ENCODE peak calls at places on chromosome 4, in nine cellular contexts. X, L, V, T, C, Y, Z, K and O are unnamed samples.

GRCh38 chr4:2058264-2059033 is 678 bp upstream of the NAT8L start:
- DNase-seq in L (no peak), V (peak), T (no peak), C (no peak), X (no peak), Z (peak), Y (peak), K (no peak), O (no peak)

GRCh38 chr4:106587558-106587957 is 219.0 kb upstream of the GIMD1 start:
- DNase-seq in L (peak), C (no peak), Z (peak), V (no peak), Y (no peak), X (peak), K (peak), T (no peak), O (no peak)

GRCh38 chr4:69781458-69782418 is 21.3 kb upstream of the SULT1B1 start:
- DNase-seq in L (no peak), Y (no peak), C (no peak), K (no peak), V (no peak), Z (peak), T (no peak), X (no peak), O (no peak)

GRCh38 chr4:169210516-169211108 is 60.1 kb downstream of the SH3RF1 start:
- DNase-seq in K (no peak), C (no peak), L (no peak), V (no peak), X (no peak), T (no peak), Y (no peak), Z (no peak), O (no peak)

GRCh38 chr4:95371457-95372179 is 177.2 kb downstream of the UNC5C start:
- DNase-seq in V (no peak), Z (no peak), T (no peak), K (no peak), Y (no peak), X (no peak), L (no peak), C (no peak), O (no peak)

GRCh38 chr4:126427781-126428360 is 1113.1 kb downstream of the FAT4 start:
- DNase-seq in K (no peak), T (no peak), X (no peak), L (no peak), V (no peak), Z (no peak), C (no peak), Y (no peak), O (no peak)

GRCh38 chr4:120826449-120826848 is 96.1 kb downstream of the PRDM5 start:
- DNase-seq in X (no peak), Y (no peak), V (no peak), T (no peak), C (no peak), Z (no peak), K (no peak), L (no peak), O (no peak)

GRCh38 chr4:4866124-4866832 is 6.8 kb downstream of the MSX1 start:
- DNase-seq in X (no peak), K (no peak), C (no peak), L (no peak), T (no peak), Z (peak), V (no peak), Y (no peak), O (no peak)

GRCh38 chr4:48109413-48110263 is 24.4 kb downstream of the TXK start:
- DNase-seq in L (peak), Y (no peak), T (no peak), V (no peak), X (no peak), Z (peak), C (peak), K (peak), O (no peak)

GRCh38 chr4:65498606-65499005 is 171.7 kb downstream of the EPHA5 start:
- DNase-seq in V (no peak), C (no peak), Z (no peak), T (no peak), L (no peak), X (no peak), K (no peak), Y (no peak), O (no peak)

GRCh38 chr4:178632415-178632814 is 1190.2 kb upstream of the AGA start:
- DNase-seq in V (no peak), K (no peak), Y (no peak), T (no peak), L (no peak), C (no peak), X (no peak), Z (no peak), O (no peak)

GRCh38 chr4:1604706-1605205 is 79.4 kb downstream of the FAM53A start:
- DNase-seq in K (no peak), L (no peak), V (no peak), T (no peak), Z (no peak), X (no peak), C (peak), Y (peak), O (no peak)

GRCh38 chr4:1463088-1463926 is 57.1 kb upstream of the NKX1-1 start:
- DNase-seq in T (no peak), K (peak), C (no peak), L (peak), Z (peak), V (no peak), X (peak), Y (no peak), O (no peak)

GRCh38 chr4:23957465-23957864 is 67.6 kb upstream of the PPARGC1A start:
- DNase-seq in K (no peak), T (no peak), Y (no peak), C (no peak), L (no peak), Z (no peak), V (no peak), X (no peak), O (no peak)

GRCh38 chr4:157291071-157291470 is 70.5 kb downstream of the GRIA2 start:
- DNase-seq in X (no peak), V (no peak), C (no peak), L (peak), Y (no peak), Z (no peak), K (no peak), T (no peak), O (no peak)

GRCh38 chr4:167452922-167453321 is 218.6 kb upstream of the SPOCK3 start:
- DNase-seq in L (no peak), T (no peak), Z (no peak), X (no peak), Y (no peak), K (no peak), V (no peak), C (no peak), O (no peak)

GRCh38 chr4:180091710-180092109 is 2151.5 kb upstream of the TENM3 start:
- DNase-seq in V (no peak), Z (no peak), K (no peak), T (no peak), C (no peak), L (no peak), X (no peak), Y (no peak), O (no peak)

GRCh38 chr4:44806076-44806475 is 79.7 kb upstream of the GNPDA2 start:
- DNase-seq in L (no peak), Z (no peak), X (no peak), K (no peak), Y (no peak), V (no peak), T (no peak), C (no peak), O (no peak)

GRCh38 chr4:84681488-84682274 is 98.8 kb downstream of the CDS1 start:
- DNase-seq in Y (no peak), L (peak), K (peak), C (no peak), V (no peak), T (no peak), Z (peak), X (peak), O (peak)

GRCh38 chr4:82865592-82865991 is 25.4 kb downstream of the SEC31A start:
- DNase-seq in V (no peak), X (peak), C (no peak), L (peak), Y (no peak), K (peak), Z (peak), T (no peak), O (peak)

GRCh38 chr4:169881769-169882168 is 124.0 kb upstream of the HPF1 start:
- DNase-seq in V (no peak), T (no peak), Y (no peak), X (no peak), C (no peak), L (no peak), Z (no peak), K (no peak), O (no peak)

GRCh38 chr4:101102114-101102752 is 245.1 kb downstream of the PPP3CA start:
- DNase-seq in K (peak), L (peak), C (no peak), T (peak), X (peak), Y (peak), V (peak), Z (no peak), O (no peak)

GRCh38 chr4:123661080-123661737 is 264.6 kb downstream of the SPRY1 start:
- DNase-seq in V (no peak), C (peak), K (peak), X (no peak), Y (no peak), Z (peak), L (peak), T (no peak), O (no peak)

GRCh38 chr4:69497081-69497480 is 1.4 kb upstream of the UGT2B4 start:
- DNase-seq in C (no peak), X (no peak), K (no peak), L (peak), Z (no peak), T (no peak), Y (no peak), V (no peak), O (peak)

GRCh38 chr4:32831104-32831503 is 2110.9 kb downstream of the PCDH7 start:
- DNase-seq in X (no peak), T (no peak), Z (no peak), Y (no peak), V (no peak), K (no peak), L (no peak), C (no peak), O (no peak)

GRCh38 chr4:100257567-100257966 is 67.3 kb upstream of the DDIT4L start:
- DNase-seq in Y (no peak), L (no peak), X (no peak), C (no peak), K (peak), V (no peak), Z (peak), T (no peak), O (no peak)

GRCh38 chr4:2069986-2070385 is 10.9 kb downstream of the NAT8L start:
- DNase-seq in X (no peak), L (no peak), T (no peak), K (no peak), C (no peak), V (no peak), Z (no peak), Y (no peak), O (no peak)

GRCh38 chr4:20313237-20314030 is 61.7 kb downstream of the SLIT2 start:
- DNase-seq in K (no peak), Y (no peak), C (peak), X (no peak), V (no peak), T (no peak), L (no peak), Z (peak), O (no peak)

GRCh38 chr4:97646997-97647396 is 496.3 kb downstream of the STPG2 start:
- DNase-seq in K (no peak), Y (peak), Z (peak), C (no peak), L (peak), V (no peak), T (no peak), X (no peak), O (no peak)

GRCh38 chr4:140049924-140050681 is 103.9 kb downstream of the MAML3 start:
- DNase-seq in V (no peak), C (peak), Z (no peak), T (no peak), K (peak), X (no peak), L (peak), Y (no peak), O (no peak)

GRCh38 chr4:32226201-32226600 is 1506.0 kb downstream of the PCDH7 start:
- DNase-seq in Z (no peak), T (no peak), V (no peak), L (peak), Y (no peak), K (peak), X (no peak), C (no peak), O (peak)

GRCh38 chr4:143184503-143185252 is at the start of gene USP38:
- DNase-seq in L (peak), X (peak), Y (peak), C (peak), V (peak), T (peak), K (peak), Z (peak), O (peak)
- TF ChIP-seq CTCF in L (no peak), X (no peak), Y (no peak), C (peak), V (no peak), T (no peak), K (peak), Z (no peak), O (peak)

GRCh38 chr4:85722806-85723205 is 247.9 kb downstream of the ARHGAP24 start:
- DNase-seq in L (peak), Z (no peak), K (no peak), V (no peak), C (no peak), X (no peak), T (no peak), Y (no peak), O (no peak)
- H3K4me3 ChIP-seq in L (no peak), Z (no peak), K (no peak), V (no peak), C (no peak), X (no peak), T (no peak), Y (no peak), O (no peak)

GRCh38 chr4:151865744-151866143 is 104.9 kb upstream of the GATB start:
- DNase-seq in X (no peak), V (no peak), K (no peak), T (no peak), Y (no peak), Z (no peak), C (no peak), L (no peak), O (no peak)
- TF ChIP-seq CTCF in X (no peak), V (no peak), K (no peak), T (no peak), Y (no peak), Z (no peak), C (no peak), L (no peak), O (no peak)

GRCh38 chr4:55087016-55087929 is 38.1 kb downstream of the KDR start:
- DNase-seq in Z (no peak), X (no peak), Y (no peak), V (no peak), C (no peak), T (no peak), L (peak), K (no peak), O (no peak)
- H3K4me3 ChIP-seq in Z (no peak), X (no peak), Y (no peak), V (no peak), C (no peak), T (no peak), L (no peak), K (no peak), O (no peak)

GRCh38 chr4:25523405-25523804 is 132.2 kb upstream of the SLC34A2 start:
- DNase-seq in K (no peak), L (peak), Z (no peak), X (no peak), V (no peak), C (no peak), Y (no peak), T (no peak), O (peak)

GRCh38 chr4:25524616-25525146 is 131.0 kb upstream of the SLC34A2 start:
- DNase-seq in Z (no peak), T (no peak), L (no peak), Y (no peak), C (no peak), V (no peak), K (no peak), X (no peak), O (no peak)

GRCh38 chr4:25528391-25528790 is 127.3 kb upstream of the SLC34A2 start:
- DNase-seq in Z (no peak), K (no peak), V (no peak), Y (no peak), L (no peak), T (no peak), C (no peak), X (no peak), O (no peak)

GRCh38 chr4:25527044-25527443 is 128.6 kb upstream of the SLC34A2 start:
- DNase-seq in V (no peak), C (no peak), L (peak), Z (no peak), X (no peak), K (no peak), Y (no peak), T (no peak), O (no peak)

DNA sequence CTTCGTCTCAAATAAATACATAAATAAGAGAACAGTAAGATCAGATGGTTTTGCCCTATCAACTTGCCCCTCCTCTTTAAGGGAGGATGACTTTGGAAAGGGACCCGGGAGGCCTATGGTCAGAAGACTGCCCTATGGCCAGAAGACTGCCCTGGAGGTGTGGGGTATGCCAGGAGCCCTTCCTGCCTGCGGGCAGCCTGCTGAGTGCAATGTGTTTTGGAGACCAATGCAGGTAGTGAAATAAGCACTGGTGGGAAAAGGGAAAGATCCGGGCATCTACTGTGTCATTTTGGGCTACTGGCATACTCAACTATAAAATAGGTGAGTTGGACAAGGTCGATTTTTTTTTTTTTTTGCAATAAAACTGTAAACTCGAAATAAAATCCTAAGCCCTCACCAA is 129.8 kb upstream of the SLC34A2 start:
- DNase-seq in V (no peak), K (no peak), C (no peak), Z (no peak), T (no peak), Y (no peak), X (no peak), L (no peak), O (no peak)
- TF ChIP-seq CTCF in V (no peak), K (no peak), C (no peak), Z (no peak), T (no peak), Y (no peak), X (no peak), L (no peak), O (no peak)